ENCODE peak calls at places on chromosomes 2 and 18, in ten cellular contexts. G is GM23338, V is suprapubic skin, C is fibroblast of the aortic adventitia, Y is Caco-2, W is astrocyte of the cerebellum, J is transverse colon, B is tibial nerve, R is epithelial cell of esophagus, N is kidney. H is an unnamed sample.

GRCh38 chr18:35495821-35496368 is 1.9 kb downstream of the INO80C start:
- DNase-seq in B (no peak), J (no peak), Y (no peak), C (no peak), W (no peak), G (no peak), V (no peak), R (no peak), N (no peak), H (no peak)

GRCh38 chr2:48457227-48457626 is 72.7 kb upstream of the STON1 start:
- DNase-seq in V (no peak), G (no peak), W (no peak), B (no peak), C (no peak), J (no peak), R (no peak), Y (no peak), N (no peak), H (no peak)

GRCh38 chr2:232480201-232481190 is 7.1 kb downstream of the ECEL1 start:
- DNase-seq in N (peak; percentile 64), G (no peak), V (no peak), C (no peak), Y (no peak), W (no peak), J (no peak), B (no peak), R (no peak), H (no peak)

GRCh38 chr2:240949791-240950705 is 43.9 kb downstream of the CROCC2 start:
- DNase-seq in B (peak; percentile 9), J (peak; percentile 3), C (no peak), W (no peak), V (peak; percentile 66), G (no peak), Y (no peak), N (no peak), R (no peak), H (no peak)

GRCh38 chr2:158990397-158991209 is 22.2 kb downstream of the TANC1 start:
- DNase-seq in N (no peak), R (peak; percentile 99), W (peak; percentile 93), G (no peak), C (peak; percentile 95), B (no peak), V (no peak), Y (no peak), J (no peak), H (peak; percentile 97)

GRCh38 chr2:67436221-67436620 is 39.1 kb downstream of the ETAA1 start:
- DNase-seq in V (no peak), Y (no peak), J (no peak), G (no peak), B (no peak), N (no peak), W (no peak), C (no peak), R (no peak), H (peak; percentile 6)

GRCh38 chr2:200966770-200967169 is 3.3 kb upstream of the ORC2 start:
- DNase-seq in R (peak; percentile 87), N (no peak), C (peak; percentile 90), Y (no peak), G (no peak), W (peak; percentile 47), J (no peak), V (no peak), B (no peak), H (peak; percentile 53)

GRCh38 chr2:1672738-1673137 is 71.6 kb downstream of the PXDN start:
- DNase-seq in W (no peak), C (no peak), Y (no peak), N (no peak), B (no peak), J (no peak), G (no peak), V (no peak), R (no peak), H (no peak)

GRCh38 chr2:11498543-11499034 is 32.6 kb upstream of the E2F6 start:
- DNase-seq in G (no peak), B (peak; percentile 49), Y (no peak), W (no peak), C (no peak), R (no peak), J (peak; percentile 73), V (peak; percentile 85), N (no peak), H (no peak)

GRCh38 chr2:64338910-64339500 is 115.0 kb upstream of the LGALSL start:
- DNase-seq in W (peak; percentile 24), V (peak; percentile 24), B (no peak), C (no peak), G (no peak), J (no peak), Y (no peak), N (no peak), R (peak; percentile 49), H (no peak)

GRCh38 chr2:45554764-45555163 is 56.3 kb downstream of the SRBD1 start:
- DNase-seq in R (no peak), N (no peak), J (no peak), V (no peak), W (no peak), C (peak; percentile 32), G (no peak), B (no peak), Y (no peak), H (no peak)

GRCh38 chr2:45551862-45552261 is 59.2 kb downstream of the SRBD1 start:
- DNase-seq in N (no peak), G (no peak), R (no peak), C (no peak), J (no peak), B (no peak), W (no peak), V (no peak), Y (no peak), H (no peak)

DNA sequence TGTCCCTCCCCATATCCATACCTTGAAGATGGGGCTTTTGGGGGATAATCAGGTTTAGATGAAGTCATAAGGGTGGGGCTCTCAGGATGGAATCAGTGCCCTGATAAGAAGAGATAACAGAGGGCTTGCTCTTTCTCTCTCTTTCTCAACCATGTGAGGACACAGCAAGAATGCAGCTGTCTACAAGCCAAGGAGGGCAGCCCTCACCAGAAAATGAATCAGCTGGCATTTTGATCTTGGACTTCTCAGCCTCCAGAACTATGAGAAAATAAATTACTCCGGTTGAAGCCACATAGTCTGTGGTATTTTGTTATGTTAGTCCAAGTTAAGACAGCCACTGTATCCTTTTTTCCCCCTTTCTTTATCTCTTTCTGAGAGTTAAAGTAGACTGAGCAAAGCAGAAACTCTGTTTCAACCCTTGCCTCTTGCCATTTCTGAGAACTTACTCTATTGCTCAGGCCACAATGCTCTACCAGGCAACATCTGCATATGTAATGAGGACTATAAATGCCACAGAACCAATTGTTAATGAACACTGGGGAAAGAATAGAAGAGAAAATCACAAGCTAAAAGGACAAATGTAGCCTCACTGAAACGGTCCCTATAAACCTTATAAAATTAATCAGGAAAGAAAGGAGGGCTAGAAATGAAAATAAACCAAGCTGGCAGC is 56.9 kb downstream of the SRBD1 start:
- DNase-seq in V (no peak), B (no peak), W (no peak), G (peak; percentile 19), J (no peak), C (peak; percentile 90), Y (no peak), R (no peak), N (no peak), H (peak; percentile 56)
- TF ChIP-seq CTCF in V (no peak), B (no peak), W (no peak), G (no peak), J (no peak), C (no peak), Y (no peak), R (no peak), N (no peak), H (no peak)

DNA sequence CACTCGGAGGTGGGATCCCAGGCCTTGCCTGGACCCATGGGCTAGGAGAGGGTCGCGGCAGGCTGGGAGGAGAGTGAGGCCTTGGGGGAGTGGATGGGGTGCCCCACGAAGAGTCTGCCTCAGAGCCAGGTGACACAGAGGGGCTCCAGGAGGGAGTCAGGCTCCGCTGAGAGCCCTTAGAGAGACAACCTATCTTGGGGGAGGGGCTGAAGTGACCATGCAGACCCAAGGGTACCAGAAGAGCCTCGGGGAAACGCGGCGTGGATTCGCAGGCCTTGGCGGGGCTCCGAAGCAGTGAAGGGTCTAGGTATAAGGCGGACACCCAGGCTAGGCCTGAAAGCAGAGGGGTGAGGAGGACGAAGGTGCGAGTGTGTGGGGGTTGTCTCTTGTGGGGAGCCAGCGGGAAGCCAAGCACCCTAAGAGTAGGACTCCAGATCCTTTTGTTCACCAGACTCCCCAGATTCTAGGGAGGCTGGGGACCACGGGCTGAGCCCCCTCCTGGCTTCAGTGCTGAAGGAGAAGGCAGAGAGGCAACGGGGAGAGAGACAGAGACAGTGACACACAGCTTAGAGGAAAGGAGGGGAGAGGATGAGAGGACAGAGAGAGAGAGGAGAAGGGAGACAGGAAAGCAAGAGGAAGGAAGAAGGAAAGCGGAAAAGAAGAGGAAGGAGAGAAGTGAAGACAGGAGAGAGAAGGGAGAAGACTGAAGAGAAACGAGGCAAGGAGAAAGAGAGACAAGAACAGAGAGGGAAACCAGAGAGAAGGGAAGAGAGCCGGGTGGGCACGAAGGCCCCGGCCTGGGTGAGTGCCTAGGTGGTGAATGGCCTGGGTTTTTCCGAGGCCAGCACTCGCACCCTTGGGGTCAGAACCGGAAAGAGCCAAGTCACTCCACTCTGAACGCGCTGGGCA is 1.1 kb upstream of the HOXD11 start:
- DNase-seq in N (peak; percentile 61), V (no peak), G (peak; percentile 20), R (no peak), J (no peak), W (no peak), C (no peak), Y (no peak), B (no peak), H (no peak)
- H3K4me3 ChIP-seq in N (peak overlapping the region; percentile 61), V (peak overlapping the region; percentile 55), G (peak overlapping the region; percentile 48), R (no peak overlapping the region), J (peak overlapping the region; percentile 52), W (no peak overlapping the region), C (no peak overlapping the region), Y (no peak overlapping the region), B (no peak overlapping the region), H (no peak overlapping the region)

GRCh38 chr2:38056216-38056615 is 19.7 kb downstream of the CYP1B1 start:
- DNase-seq in R (peak; percentile 78), V (no peak), C (no peak), Y (no peak), J (no peak), N (no peak), B (no peak), W (no peak), G (no peak), H (no peak)
- TF ChIP-seq CTCF in R (no peak), V (no peak), C (no peak), Y (no peak), J (no peak), N (no peak), B (no peak), W (no peak), G (no peak), H (no peak)

DNA sequence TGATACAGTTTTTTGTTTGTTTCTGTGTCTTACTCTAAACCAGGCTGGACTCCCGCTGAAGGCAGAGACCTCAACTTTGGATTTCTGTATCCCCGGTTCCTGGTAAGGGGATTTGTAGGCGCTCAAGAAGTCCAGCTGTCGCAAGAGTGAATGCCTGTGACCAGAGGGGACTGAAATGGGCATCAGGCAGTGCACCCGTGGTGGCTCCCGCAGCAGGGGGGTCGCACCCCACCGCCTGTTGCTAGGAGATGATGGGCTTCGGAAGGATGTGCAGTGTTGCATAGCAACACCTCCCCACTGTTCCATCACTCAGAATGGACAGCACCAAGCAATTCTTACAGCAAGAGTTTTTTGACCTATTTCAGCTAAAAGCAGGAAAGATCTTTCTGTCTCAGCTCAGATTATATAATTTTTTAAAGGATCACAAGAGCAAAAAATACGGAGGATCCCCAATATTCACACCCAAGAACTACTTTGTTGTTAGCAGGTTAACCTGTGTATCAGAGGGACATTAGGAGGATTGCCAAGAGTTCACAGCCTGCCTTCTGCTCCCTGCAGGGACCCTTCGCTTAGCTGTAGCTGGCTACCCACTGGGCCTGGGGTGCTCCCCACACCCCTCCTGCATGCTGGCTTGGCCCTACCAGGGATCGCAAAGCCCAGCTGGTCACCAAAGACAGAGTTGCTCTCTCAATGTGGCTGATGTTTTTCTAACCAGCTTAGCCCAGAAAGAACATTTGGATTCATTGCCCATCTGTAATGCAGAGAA is 63.8 kb downstream of the SOWAHC start:
- DNase-seq in G (no peak), B (no peak), J (no peak), W (no peak), N (no peak), V (no peak), Y (no peak), R (no peak), C (no peak), H (no peak)
- H3K4me3 ChIP-seq in G (no peak overlapping the region), B (no peak overlapping the region), J (no peak overlapping the region), W (no peak overlapping the region), N (no peak overlapping the region), V (no peak overlapping the region), Y (no peak overlapping the region), R (no peak overlapping the region), C (no peak overlapping the region), H (no peak overlapping the region)